ENCODE peak calls at places on chromosomes 6 and 20, in seven cellular contexts. Z, I, N, D, J, G and B are unnamed samples.

GRCh38 chr6:85449388-85449817 is 480 bp upstream of the NT5E start:
- DNase-seq in J (no peak), G (peak), D (peak), Z (peak), N (peak), I (peak), B (no peak)

GRCh38 chr6:74603676-74604075 is 602.2 kb downstream of the COL12A1 start:
- DNase-seq in N (no peak), J (no peak), I (no peak), D (peak), G (no peak), Z (no peak), B (no peak)

GRCh38 chr6:73854998-73855718 is 159.2 kb downstream of the CD109 start:
- DNase-seq in I (peak), D (peak), G (no peak), J (peak), N (peak), Z (no peak), B (no peak)

GRCh38 chr6:18920701-18921100 is 533.6 kb downstream of the RNF144B start:
- DNase-seq in G (no peak), D (no peak), Z (no peak), N (no peak), I (no peak), J (no peak), B (no peak)

GRCh38 chr6:68760941-68761676 is 126.0 kb downstream of the ADGRB3 start:
- DNase-seq in I (no peak), N (no peak), G (no peak), J (no peak), D (no peak), Z (no peak), B (no peak)

GRCh38 chr20:44928595-44928994 is 18.7 kb downstream of the PABPC1L start:
- DNase-seq in I (no peak), N (no peak), G (no peak), D (no peak), Z (peak), J (no peak), B (no peak)

GRCh38 chr20:2914160-2914559 is 40.9 kb downstream of the PTPRA start:
- DNase-seq in N (peak), D (no peak), J (peak), I (peak), G (no peak), Z (no peak), B (no peak)

GRCh38 chr6:62286470-62286843 is 432 bp upstream of the KHDRBS2 start:
- DNase-seq in N (no peak), D (no peak), J (no peak), Z (no peak), I (no peak), G (no peak), B (no peak)

GRCh38 chr6:77456531-77457248 is 6.6 kb downstream of the HTR1B start:
- DNase-seq in I (peak), N (no peak), Z (no peak), G (no peak), J (peak), D (peak), B (peak)

GRCh38 chr6:3852391-3852790 is 3.2 kb downstream of the FAM50B start:
- DNase-seq in G (no peak), D (no peak), J (no peak), Z (no peak), I (no peak), N (no peak), B (no peak)

GRCh38 chr6:148142821-148143220 is 199.8 kb upstream of the SASH1 start:
- DNase-seq in Z (no peak), G (no peak), D (no peak), J (no peak), N (no peak), I (no peak), B (no peak)

GRCh38 chr6:34556031-34556471 is at the start of gene SPDEF:
- DNase-seq in J (no peak), D (no peak), G (no peak), N (no peak), Z (no peak), I (peak), B (no peak)

GRCh38 chr20:44083220-44083933 is 103.6 kb downstream of the JPH2 start:
- DNase-seq in N (no peak), D (peak), J (no peak), G (no peak), Z (peak), I (no peak), B (peak)

GRCh38 chr20:59269396-59270025 is 30.9 kb upstream of the EDN3 start:
- DNase-seq in J (no peak), Z (no peak), G (no peak), D (no peak), N (no peak), I (no peak), B (no peak)

GRCh38 chr6:147238164-147238563 is 33.9 kb downstream of the STXBP5 start:
- DNase-seq in Z (no peak), I (no peak), D (no peak), J (no peak), N (no peak), G (no peak), B (no peak)

GRCh38 chr6:140566706-140567330 is 1192.4 kb upstream of the CITED2 start:
- DNase-seq in I (no peak), Z (no peak), J (no peak), D (peak), N (no peak), G (no peak), B (no peak)

GRCh38 chr6:125598422-125598821 is 151.0 kb upstream of the HEY2 start:
- DNase-seq in D (peak), G (peak), J (peak), Z (peak), I (peak), N (no peak), B (peak)

GRCh38 chr6:30485236-30485635 is 4.1 kb upstream of the HLA-E start:
- DNase-seq in N (no peak), I (no peak), D (no peak), G (no peak), J (no peak), Z (no peak), B (no peak)

GRCh38 chr6:30965140-30965601 is 18.3 kb upstream of the MUC21 start:
- DNase-seq in J (no peak), N (no peak), G (no peak), D (no peak), Z (no peak), I (no peak), B (no peak)

GRCh38 chr20:14972690-14973089 is 635.3 kb upstream of the FLRT3 start:
- DNase-seq in N (no peak), D (no peak), G (no peak), Z (no peak), I (no peak), J (no peak), B (no peak)

GRCh38 chr6:137413482-137413881 is 80.7 kb downstream of the OLIG3 start:
- DNase-seq in Z (no peak), N (no peak), I (no peak), J (no peak), D (no peak), G (no peak), B (no peak)

GRCh38 chr6:121830759-121831158 is 395.3 kb downstream of the GJA1 start:
- DNase-seq in G (no peak), Z (no peak), J (no peak), I (no peak), D (no peak), N (no peak), B (no peak)

GRCh38 chr6:98871057-98871456 is 36.7 kb downstream of the POU3F2 start:
- DNase-seq in G (no peak), J (no peak), N (no peak), D (no peak), Z (no peak), I (no peak), B (no peak)

GRCh38 chr20:57609086-57609841 is 11.0 kb downstream of the ZBP1 start:
- DNase-seq in N (no peak), I (no peak), D (no peak), Z (no peak), J (no peak), G (no peak), B (peak)

GRCh38 chr6:102553214-102553613 is 1159.7 kb downstream of the GRIK2 start:
- DNase-seq in Z (no peak), J (no peak), D (no peak), I (no peak), G (no peak), N (no peak), B (no peak)

GRCh38 chr6:114108119-114109002 is 137.4 kb upstream of the HDAC2 start:
- DNase-seq in G (peak), D (peak), I (peak), J (peak), N (peak), Z (peak), B (peak)

GRCh38 chr6:106745824-106746610 is 116.6 kb downstream of the QRSL1 start:
- DNase-seq in N (no peak), D (peak), G (no peak), J (no peak), Z (no peak), I (peak), B (no peak)

GRCh38 chr6:106745396-106745795 is 116.0 kb downstream of the QRSL1 start:
- DNase-seq in D (no peak), I (no peak), G (no peak), Z (no peak), N (no peak), J (no peak), B (no peak)

GRCh38 chr6:106746660-106747059 is 117.3 kb downstream of the QRSL1 start:
- DNase-seq in G (no peak), I (peak), N (no peak), D (peak), J (no peak), Z (no peak), B (no peak)

GRCh38 chr6:106748547-106749207 is 119.3 kb downstream of the QRSL1 start:
- DNase-seq in G (no peak), Z (no peak), N (no peak), D (no peak), I (no peak), J (no peak), B (no peak)

GRCh38 chr6:106747139-106747538 is 117.8 kb downstream of the QRSL1 start:
- DNase-seq in G (no peak), Z (no peak), J (no peak), I (no peak), N (no peak), D (no peak), B (no peak)
- TF ChIP-seq POLR2A in G (no peak), Z (no peak), J (no peak), I (no peak), N (no peak), D (no peak), B (no peak)

GRCh38 chr20:1894951-1895673 is at the start of gene SIRPA:
- DNase-seq in D (peak), Z (peak), J (peak), G (peak), I (peak), N (peak), B (peak)
- TF ChIP-seq POLR2A in D (peak), Z (no peak), J (no peak), G (no peak), I (peak), N (no peak), B (no peak)

GRCh38 chr6:45420909-45421699 is 43.4 kb upstream of the SUPT3H start:
- DNase-seq in D (no peak), N (no peak), J (no peak), I (no peak), Z (no peak), G (no peak), B (no peak)

GRCh38 chr6:45423111-45423900 is 45.6 kb upstream of the SUPT3H start:
- DNase-seq in I (no peak), J (peak), N (peak), G (peak), Z (peak), D (no peak), B (peak)

GRCh38 chr6:45422541-45423110 is 44.9 kb upstream of the SUPT3H start:
- DNase-seq in N (peak), Z (peak), D (peak), G (peak), I (peak), J (peak), B (peak)

GRCh38 chr6:45420083-45420908 is 42.6 kb upstream of the SUPT3H start:
- DNase-seq in N (no peak), Z (peak), D (peak), I (no peak), G (no peak), J (peak), B (peak)

GRCh38 chr6:45421700-45422540 is 44.2 kb upstream of the SUPT3H start:
- DNase-seq in N (peak), Z (peak), J (peak), G (peak), I (peak), D (peak), B (peak)
- TF ChIP-seq POLR2A in N (no peak), Z (no peak), J (peak), G (no peak), I (no peak), D (no peak), B (no peak)

GRCh38 chr20:46605181-46605580 is 46.1 kb downstream of the SLC13A3 start:
- DNase-seq in Z (peak), I (no peak), D (no peak), J (no peak), N (no peak), G (no peak), B (no peak)
- TF ChIP-seq POLR2A in Z (no peak), I (no peak), D (no peak), J (no peak), N (no peak), G (no peak), B (no peak)

GRCh38 chr20:9582137-9582536 is 67.7 kb downstream of the LAMP5 start:
- DNase-seq in G (no peak), J (no peak), D (no peak), I (no peak), N (no peak), Z (no peak), B (no peak)
- TF ChIP-seq POLR2A in G (no peak), J (no peak), D (no peak), I (no peak), N (no peak), Z (no peak), B (no peak)

DNA sequence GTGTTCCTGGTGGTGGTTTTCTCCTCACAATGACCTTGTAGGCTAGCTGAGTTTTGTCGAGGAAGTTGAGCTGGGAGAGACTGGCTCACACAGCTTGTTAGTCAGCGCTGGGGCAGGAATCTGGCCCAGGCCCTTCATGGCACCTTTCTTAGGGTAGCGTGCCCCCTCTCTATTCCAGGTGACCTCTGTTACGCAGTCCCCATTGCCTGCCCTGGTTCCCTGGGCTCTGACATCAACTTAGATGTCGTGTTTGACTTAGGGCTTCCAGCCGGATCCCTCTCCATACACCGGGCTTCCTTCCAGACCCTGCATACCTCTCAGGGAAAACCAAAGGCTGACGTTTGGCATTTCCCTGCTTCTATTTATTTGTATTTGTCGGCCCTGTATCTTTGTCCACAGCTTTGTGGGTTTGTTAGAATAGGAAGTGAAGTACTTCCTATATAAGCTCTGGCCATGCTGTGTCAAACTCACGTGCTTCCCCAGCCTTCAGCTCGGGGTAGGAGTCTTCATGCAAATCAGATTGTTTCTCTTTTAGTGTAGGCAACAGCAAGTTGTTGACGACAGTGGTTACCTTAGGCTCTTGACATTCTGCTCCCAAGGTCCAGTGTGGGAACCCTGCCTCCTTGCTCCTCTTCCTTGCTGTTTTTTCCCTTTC is 12.8 kb downstream of the IGF2R start:
- DNase-seq in D (peak), N (peak), G (no peak), J (peak), I (no peak), Z (peak), B (no peak)
- TF ChIP-seq POLR2A in D (no peak), N (no peak), G (no peak), J (no peak), I (no peak), Z (no peak), B (no peak)